ENCODE peak calls at places on chromosome 20, in nine cellular contexts. One of them, this sample, is unnamed.

GRCh38 chr20:45338121-45339030 is 9.8 kb downstream of the SDC4 start:
- DNase-seq in stimulated activated CD8-positive, alpha-beta memory T cell treated with anti-CD3 and anti-CD28 coated beads, Interleukin-4, amount 100 ng/mL, for 24 hours: no peak
- DNase-seq in stimulated activated CD4-positive, alpha-beta T cell treated with anti-CD3 and anti-CD28 coated beads, Interleukin-12 subunit alpha, Interleukin-12 subunit beta, amount 100 ng/mL, for 4 hours: no peak
- DNase-seq in activated CD4-positive, alpha-beta T cell treated with anti-CD3 and anti-CD28 coated beads for 24 hours: no peak
- DNase-seq in NCI-H1417 treated with DMSO at 0.1 percent for 48 hours: no peak
- DNase-seq in psoas muscle: peak; percentile 15
- DNase-seq in GM13976: no peak
- DNase-seq in RKO: no peak
- DNase-seq in occipital lobe: no peak
- DNase-seq in this sample: no peak

GRCh38 chr20:63330940-63331339 is 30.2 kb downstream of the CHRNA4 start:
- DNase-seq in NCI-H1417 treated with DMSO at 0.1 percent for 48 hours: no peak
- DNase-seq in stimulated activated CD4-positive, alpha-beta T cell treated with anti-CD3 and anti-CD28 coated beads, Interleukin-12 subunit alpha, Interleukin-12 subunit beta, amount 100 ng/mL, for 4 hours: no peak
- DNase-seq in psoas muscle: peak; percentile 27
- DNase-seq in GM13976: no peak
- DNase-seq in stimulated activated CD8-positive, alpha-beta memory T cell treated with anti-CD3 and anti-CD28 coated beads, Interleukin-4, amount 100 ng/mL, for 24 hours: no peak
- DNase-seq in activated CD4-positive, alpha-beta T cell treated with anti-CD3 and anti-CD28 coated beads for 24 hours: no peak
- DNase-seq in occipital lobe: no peak
- DNase-seq in RKO: no peak
- DNase-seq in this sample: no peak

GRCh38 chr20:1005452-1006027 is 3.4 kb upstream of the RSPO4 start:
- DNase-seq in psoas muscle: no peak
- DNase-seq in NCI-H1417 treated with DMSO at 0.1 percent for 48 hours: no peak
- DNase-seq in stimulated activated CD4-positive, alpha-beta T cell treated with anti-CD3 and anti-CD28 coated beads, Interleukin-12 subunit alpha, Interleukin-12 subunit beta, amount 100 ng/mL, for 4 hours: peak; percentile 6
- DNase-seq in stimulated activated CD8-positive, alpha-beta memory T cell treated with anti-CD3 and anti-CD28 coated beads, Interleukin-4, amount 100 ng/mL, for 24 hours: no peak
- DNase-seq in RKO: peak; percentile 37
- DNase-seq in GM13976: peak; percentile 55
- DNase-seq in activated CD4-positive, alpha-beta T cell treated with anti-CD3 and anti-CD28 coated beads for 24 hours: peak; percentile 3
- DNase-seq in occipital lobe: no peak
- DNase-seq in this sample: peak; percentile 47

GRCh38 chr20:17226410-17227198 is at the start of gene PCSK2:
- DNase-seq in GM13976: peak; percentile 24
- DNase-seq in psoas muscle: peak; percentile 52
- DNase-seq in stimulated activated CD4-positive, alpha-beta T cell treated with anti-CD3 and anti-CD28 coated beads, Interleukin-12 subunit alpha, Interleukin-12 subunit beta, amount 100 ng/mL, for 4 hours: no peak
- DNase-seq in stimulated activated CD8-positive, alpha-beta memory T cell treated with anti-CD3 and anti-CD28 coated beads, Interleukin-4, amount 100 ng/mL, for 24 hours: no peak
- DNase-seq in RKO: no peak
- DNase-seq in occipital lobe: peak; percentile 72
- DNase-seq in activated CD4-positive, alpha-beta T cell treated with anti-CD3 and anti-CD28 coated beads for 24 hours: no peak
- DNase-seq in NCI-H1417 treated with DMSO at 0.1 percent for 48 hours: peak; percentile 84
- DNase-seq in this sample: no peak

GRCh38 chr20:50192364-50193168 is 1.9 kb downstream of the CEBPB start:
- DNase-seq in psoas muscle: peak; percentile 94
- DNase-seq in stimulated activated CD4-positive, alpha-beta T cell treated with anti-CD3 and anti-CD28 coated beads, Interleukin-12 subunit alpha, Interleukin-12 subunit beta, amount 100 ng/mL, for 4 hours: peak; percentile 77
- DNase-seq in NCI-H1417 treated with DMSO at 0.1 percent for 48 hours: peak; percentile 55
- DNase-seq in stimulated activated CD8-positive, alpha-beta memory T cell treated with anti-CD3 and anti-CD28 coated beads, Interleukin-4, amount 100 ng/mL, for 24 hours: peak; percentile 72
- DNase-seq in occipital lobe: peak; percentile 64
- DNase-seq in RKO: peak; percentile 98
- DNase-seq in GM13976: peak; percentile 88
- DNase-seq in activated CD4-positive, alpha-beta T cell treated with anti-CD3 and anti-CD28 coated beads for 24 hours: peak; percentile 71
- DNase-seq in this sample: peak; percentile 87

GRCh38 chr20:2165871-2166270 is 64.2 kb downstream of the STK35 start:
- DNase-seq in stimulated activated CD8-positive, alpha-beta memory T cell treated with anti-CD3 and anti-CD28 coated beads, Interleukin-4, amount 100 ng/mL, for 24 hours: no peak
- DNase-seq in occipital lobe: no peak
- DNase-seq in activated CD4-positive, alpha-beta T cell treated with anti-CD3 and anti-CD28 coated beads for 24 hours: no peak
- DNase-seq in psoas muscle: no peak
- DNase-seq in stimulated activated CD4-positive, alpha-beta T cell treated with anti-CD3 and anti-CD28 coated beads, Interleukin-12 subunit alpha, Interleukin-12 subunit beta, amount 100 ng/mL, for 4 hours: no peak
- DNase-seq in NCI-H1417 treated with DMSO at 0.1 percent for 48 hours: no peak
- DNase-seq in GM13976: no peak
- DNase-seq in RKO: no peak
- DNase-seq in this sample: no peak

GRCh38 chr20:63399596-63400375 is 38.6 kb upstream of the CHRNA4 start:
- DNase-seq in stimulated activated CD8-positive, alpha-beta memory T cell treated with anti-CD3 and anti-CD28 coated beads, Interleukin-4, amount 100 ng/mL, for 24 hours: no peak
- DNase-seq in NCI-H1417 treated with DMSO at 0.1 percent for 48 hours: no peak
- DNase-seq in activated CD4-positive, alpha-beta T cell treated with anti-CD3 and anti-CD28 coated beads for 24 hours: no peak
- DNase-seq in stimulated activated CD4-positive, alpha-beta T cell treated with anti-CD3 and anti-CD28 coated beads, Interleukin-12 subunit alpha, Interleukin-12 subunit beta, amount 100 ng/mL, for 4 hours: no peak
- DNase-seq in GM13976: no peak
- DNase-seq in psoas muscle: no peak
- DNase-seq in occipital lobe: no peak
- DNase-seq in RKO: no peak
- DNase-seq in this sample: no peak

GRCh38 chr20:55540013-55540412 is 465.3 kb downstream of the CBLN4 start:
- DNase-seq in activated CD4-positive, alpha-beta T cell treated with anti-CD3 and anti-CD28 coated beads for 24 hours: no peak
- DNase-seq in RKO: peak; percentile 42
- DNase-seq in GM13976: no peak
- DNase-seq in stimulated activated CD8-positive, alpha-beta memory T cell treated with anti-CD3 and anti-CD28 coated beads, Interleukin-4, amount 100 ng/mL, for 24 hours: no peak
- DNase-seq in NCI-H1417 treated with DMSO at 0.1 percent for 48 hours: no peak
- DNase-seq in stimulated activated CD4-positive, alpha-beta T cell treated with anti-CD3 and anti-CD28 coated beads, Interleukin-12 subunit alpha, Interleukin-12 subunit beta, amount 100 ng/mL, for 4 hours: no peak
- DNase-seq in occipital lobe: no peak
- DNase-seq in psoas muscle: no peak
- DNase-seq in this sample: no peak

GRCh38 chr20:62815066-62815991 is 1.5 kb upstream of the COL9A3 start:
- DNase-seq in activated CD4-positive, alpha-beta T cell treated with anti-CD3 and anti-CD28 coated beads for 24 hours: no peak
- DNase-seq in NCI-H1417 treated with DMSO at 0.1 percent for 48 hours: no peak
- DNase-seq in occipital lobe: no peak
- DNase-seq in RKO: no peak
- DNase-seq in stimulated activated CD4-positive, alpha-beta T cell treated with anti-CD3 and anti-CD28 coated beads, Interleukin-12 subunit alpha, Interleukin-12 subunit beta, amount 100 ng/mL, for 4 hours: no peak
- DNase-seq in GM13976: no peak
- DNase-seq in psoas muscle: no peak
- DNase-seq in stimulated activated CD8-positive, alpha-beta memory T cell treated with anti-CD3 and anti-CD28 coated beads, Interleukin-4, amount 100 ng/mL, for 24 hours: no peak
- DNase-seq in this sample: no peak

GRCh38 chr20:31497838-31498540 is 16.3 kb upstream of the HM13 start:
- DNase-seq in stimulated activated CD8-positive, alpha-beta memory T cell treated with anti-CD3 and anti-CD28 coated beads, Interleukin-4, amount 100 ng/mL, for 24 hours: no peak
- DNase-seq in NCI-H1417 treated with DMSO at 0.1 percent for 48 hours: no peak
- DNase-seq in RKO: no peak
- DNase-seq in occipital lobe: no peak
- DNase-seq in stimulated activated CD4-positive, alpha-beta T cell treated with anti-CD3 and anti-CD28 coated beads, Interleukin-12 subunit alpha, Interleukin-12 subunit beta, amount 100 ng/mL, for 4 hours: no peak
- DNase-seq in activated CD4-positive, alpha-beta T cell treated with anti-CD3 and anti-CD28 coated beads for 24 hours: no peak
- DNase-seq in psoas muscle: peak; percentile 70
- DNase-seq in GM13976: no peak
- DNase-seq in this sample: no peak

GRCh38 chr20:62353289-62354030 is 13.7 kb downstream of the LAMA5 start:
- DNase-seq in RKO: no peak
- DNase-seq in NCI-H1417 treated with DMSO at 0.1 percent for 48 hours: no peak
- DNase-seq in stimulated activated CD4-positive, alpha-beta T cell treated with anti-CD3 and anti-CD28 coated beads, Interleukin-12 subunit alpha, Interleukin-12 subunit beta, amount 100 ng/mL, for 4 hours: no peak
- DNase-seq in GM13976: no peak
- DNase-seq in activated CD4-positive, alpha-beta T cell treated with anti-CD3 and anti-CD28 coated beads for 24 hours: no peak
- DNase-seq in stimulated activated CD8-positive, alpha-beta memory T cell treated with anti-CD3 and anti-CD28 coated beads, Interleukin-4, amount 100 ng/mL, for 24 hours: no peak
- DNase-seq in occipital lobe: no peak
- DNase-seq in psoas muscle: peak; percentile 53
- DNase-seq in this sample: no peak

This sample was measured in colonic mucosa.